ENCODE peak calls at places on chromosome X, in ten cellular contexts. C is fibroblast of pulmonary artery; X is lower lobe of right lung; U is ovary; G is cardiac fibroblast; I is fibroblast of villous mesenchyme; W is HL-60; M is IMR-90; Z is CD8-positive, alpha-beta T cell; Q is GM06990. A is an unnamed sample.

GRCh38 chrX:40152706-40153334 is 55.1 kb upstream of the BCOR start:
- DNase-seq in X (peak; percentile 71), I (no peak), U (peak; percentile 47), G (no peak), M (no peak), Q (no peak), W (no peak), Z (no peak), C (no peak), A (no peak)

GRCh38 chrX:9866633-9867032 is 80.4 kb downstream of the SHROOM2 start:
- DNase-seq in W (no peak), Z (no peak), I (peak; percentile 51), M (no peak), Q (no peak), G (peak; percentile 25), X (no peak), U (no peak), C (peak; percentile 59), A (no peak)

GRCh38 chrX:72009731-72010130 is 99.1 kb downstream of the NHSL2 start:
- DNase-seq in I (no peak), Q (no peak), U (no peak), G (no peak), W (no peak), C (no peak), M (no peak), X (no peak), Z (peak; percentile 29), A (no peak)

GRCh38 chrX:115898382-115899001 is 272.1 kb upstream of the AGTR2 start:
- DNase-seq in I (peak; percentile 30), G (peak; percentile 3), M (peak; percentile 29), W (no peak), U (peak; percentile 87), X (no peak), Z (peak; percentile 70), C (no peak), Q (no peak), A (no peak)

GRCh38 chrX:41600266-41600665 is 88.5 kb upstream of the GPR34 start:
- DNase-seq in Q (no peak), Z (no peak), G (peak; percentile 68), M (peak; percentile 68), I (peak; percentile 35), C (peak; percentile 70), U (no peak), X (no peak), W (no peak), A (peak; percentile 65)

GRCh38 chrX:9482837-9483236 is 18.0 kb downstream of the TBL1X start:
- DNase-seq in I (no peak), M (no peak), W (no peak), U (no peak), C (no peak), G (no peak), X (no peak), Z (no peak), Q (no peak), A (no peak)

GRCh38 chrX:115561605-115562491 is 874 bp downstream of the PLS3 start:
- DNase-seq in Q (peak; percentile 47), C (peak; percentile 57), G (peak; percentile 51), M (peak; percentile 35), I (peak; percentile 49), U (peak; percentile 75), X (peak; percentile 66), W (no peak), Z (no peak), A (peak; percentile 50)

GRCh38 chrX:68710870-68711576 is 63.6 kb downstream of the STARD8 start:
- DNase-seq in C (peak; percentile 62), I (peak; percentile 37), G (peak; percentile 59), M (peak; percentile 53), W (no peak), Q (no peak), X (no peak), U (no peak), Z (no peak), A (peak; percentile 53)

GRCh38 chrX:104343408-104344129 is 88.8 kb upstream of the ESX1 start:
- DNase-seq in M (peak; percentile 74), I (peak; percentile 87), Q (no peak), G (peak; percentile 85), W (no peak), C (peak; percentile 85), U (no peak), Z (no peak), X (no peak), A (peak; percentile 78)

GRCh38 chrX:153184787-153185186 is 5.7 kb downstream of the MAGEA1 start:
- DNase-seq in Z (no peak), Q (no peak), I (no peak), U (no peak), W (no peak), M (no peak), G (no peak), X (no peak), C (no peak), A (no peak)

DNA sequence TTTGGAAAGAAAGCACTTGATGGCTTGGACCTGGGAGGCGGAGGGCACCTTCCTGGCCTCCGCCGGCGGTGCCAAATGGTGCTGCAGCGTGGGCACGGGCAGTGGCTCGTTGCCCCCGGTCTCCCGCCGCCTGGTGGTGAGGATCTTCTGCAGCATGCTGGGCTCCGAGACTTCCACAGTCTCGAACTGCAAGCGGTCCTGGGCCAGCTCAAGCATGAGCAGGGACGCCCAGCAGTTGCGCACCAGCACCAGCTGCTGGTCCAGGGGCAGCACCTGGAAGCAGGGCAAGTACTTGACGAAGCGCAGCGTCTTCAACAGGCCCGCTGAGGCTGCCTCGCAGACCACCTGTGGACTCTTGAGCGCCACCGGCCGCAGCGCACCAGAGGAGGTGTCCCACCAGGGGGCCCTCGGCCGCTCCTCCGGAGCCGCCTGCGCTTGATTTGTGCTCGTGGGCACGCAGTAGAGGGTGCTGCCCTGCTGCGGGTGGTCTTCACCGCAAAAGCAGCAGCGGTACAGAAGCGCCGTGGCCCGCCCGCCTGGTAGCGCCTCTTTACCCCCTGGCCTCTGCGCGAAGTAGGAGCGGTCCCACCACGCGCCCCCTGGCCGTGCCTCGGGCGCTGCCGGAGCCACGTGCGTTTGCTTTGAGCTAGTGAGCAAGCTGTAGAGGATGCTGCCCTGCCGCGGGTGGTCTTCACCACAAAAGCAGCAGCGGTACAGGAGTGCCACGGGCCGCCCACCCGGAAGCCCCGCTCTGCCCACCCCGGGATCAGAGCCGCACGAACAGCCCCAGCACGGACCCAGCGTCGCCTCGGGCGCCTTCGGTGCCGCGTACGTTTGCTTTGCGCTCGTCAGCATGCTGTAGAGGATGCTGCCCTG is 689 bp downstream of the NR0B1 start:
- DNase-seq in Z (no peak), U (peak; percentile 49), I (no peak), G (no peak), C (peak; percentile 7), Q (no peak), X (peak; percentile 24), M (no peak), W (no peak), A (peak; percentile 2)
- TF ChIP-seq CTCF in Z (no peak), U (peak; percentile 32), I (peak; percentile 22), G (peak; percentile 22), C (peak; percentile 11), Q (peak; percentile 17), X (no peak), M (peak; percentile 4), W (no peak), A (peak; percentile 17)

GRCh38 chrX:49162620-49163019 is at the start of gene MAGIX:
- DNase-seq in W (no peak), C (no peak), Q (no peak), X (no peak), Z (no peak), I (no peak), M (no peak), G (no peak), U (no peak), A (no peak)
- H3K4me3 ChIP-seq in W (no peak within 1 kb of the TSS), C (peak within 1 kb of the TSS; percentile 32), Q (peak within 1 kb of the TSS; percentile 52), X (peak within 1 kb of the TSS; percentile 51), Z (peak within 1 kb of the TSS; percentile 49), I (peak within 1 kb of the TSS; percentile 44), M (peak within 1 kb of the TSS; percentile 46), G (peak within 1 kb of the TSS; percentile 32), U (peak within 1 kb of the TSS; percentile 40), A (peak within 1 kb of the TSS; percentile 49)

GRCh38 chrX:17082831-17083230 is 136.4 kb downstream of the REPS2 start:
- DNase-seq in W (no peak), Z (no peak), I (no peak), X (no peak), Q (no peak), C (no peak), M (no peak), U (no peak), G (peak; percentile 2), A (peak; percentile 4)
- TF ChIP-seq CTCF in W (no peak), Z (no peak), I (no peak), X (no peak), Q (no peak), C (no peak), M (no peak), U (no peak), G (no peak), A (peak; percentile 29)

DNA sequence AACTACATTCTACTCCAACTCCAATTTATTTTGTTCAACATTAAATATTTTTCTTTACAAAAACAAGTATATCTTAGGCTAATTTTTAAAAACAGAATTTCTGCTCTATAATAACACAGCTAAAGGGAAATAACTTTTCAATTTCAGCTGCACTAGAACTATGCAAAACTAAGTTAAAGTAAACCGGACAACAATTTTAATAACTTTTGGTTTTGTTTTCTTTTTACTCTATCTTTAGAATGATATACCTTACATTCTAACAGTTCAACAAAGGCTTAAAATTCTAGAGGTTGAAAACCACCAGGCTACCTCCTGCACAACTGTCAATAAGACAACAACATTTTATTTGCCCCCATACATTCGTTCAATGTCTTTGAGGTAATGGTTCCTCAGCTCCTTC is 18.7 kb upstream of the KCNE5 start:
- DNase-seq in M (no peak), X (no peak), C (no peak), W (no peak), Z (no peak), G (no peak), U (no peak), Q (no peak), I (no peak), A (no peak)
- H3K4me3 ChIP-seq in M (no peak overlapping the region), X (no peak overlapping the region), C (no peak overlapping the region), W (no peak overlapping the region), Z (no peak overlapping the region), G (no peak overlapping the region), U (no peak overlapping the region), Q (peak overlapping the region; percentile 33), I (no peak overlapping the region), A (no peak overlapping the region)

DNA sequence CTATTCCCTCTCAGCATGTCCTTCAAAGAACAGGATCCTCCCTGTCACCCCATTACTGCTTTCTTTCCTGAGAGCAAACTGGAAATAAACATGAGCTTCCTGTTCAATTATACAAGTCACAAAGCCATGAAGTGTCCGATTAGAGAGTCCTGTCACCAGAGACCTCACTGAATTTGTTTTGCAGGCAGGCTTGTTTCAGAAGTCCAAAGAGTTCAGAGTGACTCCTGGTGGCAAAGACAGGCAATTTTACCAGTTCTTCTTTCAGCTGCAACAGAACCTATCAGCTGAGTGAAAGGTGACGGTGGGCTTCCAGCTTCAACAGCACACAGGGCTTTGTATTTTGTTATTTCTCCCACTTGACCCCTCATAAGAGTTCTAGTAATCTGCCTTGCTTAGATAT is 6.4 kb downstream of the ELK1 start:
- DNase-seq in X (no peak), U (no peak), M (peak; percentile 47), Z (no peak), W (no peak), I (peak; percentile 58), C (peak; percentile 66), G (peak; percentile 59), Q (no peak), A (peak; percentile 24)
- TF ChIP-seq CTCF in X (peak; percentile 36), U (no peak), M (peak; percentile 44), Z (no peak), W (peak; percentile 17), I (peak; percentile 55), C (peak; percentile 56), G (peak; percentile 49), Q (peak; percentile 28), A (peak; percentile 45)